ENCODE peak calls at places on chromosome 6, in nine cellular contexts. Z is T-helper 1 cell; F is upper lobe of left lung; T is AG04450; K is mucosa of gallbladder; B is AG09319; S is SW 1271; X is WTC11; A is activated CD8-positive, alpha-beta T cell treated with anti-CD3 and anti-CD28 coated beads, Interleukin-2, amount 10 ng/mL, durations not matched to agents 7 days and 5 days. M is an unnamed sample.
A peak's percentile ranks its signal among the peaks of the same experiment; 100 is the strongest.

GRCh38 chr6:170393033-170393432 is 86.5 kb downstream of the FAM120B start:
- DNase-seq in K (no peak), A (no peak), Z (no peak), F (no peak), T (no peak), S (no peak), B (no peak), X (no peak), M (no peak)

GRCh38 chr6:2875840-2876207 is 27.3 kb downstream of the SERPINB9 start:
- DNase-seq in F (peak; percentile 53), T (no peak), B (no peak), S (no peak), A (peak; percentile 59), X (peak; percentile 43), K (no peak), Z (peak; percentile 40), M (no peak)

GRCh38 chr6:16630035-16630643 is 131.1 kb downstream of the ATXN1 start:
- DNase-seq in T (no peak), S (no peak), Z (no peak), F (no peak), X (no peak), B (no peak), A (no peak), K (no peak), M (no peak)

GRCh38 chr6:157047951-157048350 is 270.8 kb downstream of the ARID1B start:
- DNase-seq in Z (no peak), F (no peak), K (no peak), A (no peak), B (peak; percentile 14), T (no peak), S (no peak), X (no peak), M (no peak)

GRCh38 chr6:85344996-85345395 is 104.9 kb upstream of the NT5E start:
- DNase-seq in T (no peak), S (no peak), K (no peak), A (no peak), B (no peak), X (no peak), F (no peak), Z (no peak), M (no peak)

GRCh38 chr6:36788768-36789167 is 50.5 kb downstream of the CPNE5 start:
- DNase-seq in X (no peak), T (no peak), F (no peak), Z (no peak), B (no peak), K (no peak), A (no peak), S (no peak), M (no peak)

GRCh38 chr6:50826803-50827202 is 8.1 kb downstream of the TFAP2B start:
- DNase-seq in B (no peak), X (no peak), F (no peak), A (no peak), T (no peak), K (no peak), Z (no peak), S (no peak), M (no peak)

GRCh38 chr6:133804263-133804662 is 84.7 kb upstream of the TCF21 start:
- DNase-seq in A (no peak), T (no peak), B (no peak), Z (no peak), X (no peak), K (no peak), F (no peak), S (no peak), M (no peak)

GRCh38 chr6:5967594-5967993 is 39.1 kb downstream of the NRN1 start:
- DNase-seq in F (no peak), K (no peak), T (no peak), X (no peak), B (no peak), Z (no peak), S (no peak), A (no peak), M (no peak)

GRCh38 chr6:21201673-21202430 is 391.7 kb upstream of the SOX4 start:
- DNase-seq in K (no peak), X (no peak), A (no peak), T (no peak), S (no peak), B (no peak), Z (no peak), F (no peak), M (peak; percentile 68)

GRCh38 chr6:1988843-1989242 is 256.6 kb downstream of the GMDS start:
- DNase-seq in A (no peak), K (no peak), S (no peak), B (no peak), F (no peak), Z (no peak), X (no peak), T (no peak), M (no peak)

GRCh38 chr6:33192671-33193602 is 670 bp upstream of the COL11A2 start:
- DNase-seq in A (no peak), S (no peak), Z (no peak), X (peak; percentile 41), F (no peak), T (no peak), B (no peak), K (no peak), M (no peak)

GRCh38 chr6:135922746-135923145 is 71.2 kb downstream of the PDE7B start:
- DNase-seq in Z (no peak), S (no peak), F (no peak), B (peak; percentile 71), T (no peak), A (no peak), X (no peak), K (no peak), M (no peak)

GRCh38 chr6:155185544-155185943 is 78.3 kb upstream of the CLDN20 start:
- DNase-seq in K (no peak), T (no peak), S (no peak), F (no peak), B (no peak), A (no peak), Z (no peak), X (peak; percentile 60), M (no peak)

GRCh38 chr6:33217681-33218080 is 9.4 kb downstream of the RING1 start:
- DNase-seq in K (no peak), X (no peak), A (no peak), F (no peak), B (no peak), T (no peak), Z (no peak), S (no peak), M (no peak)

GRCh38 chr6:53151676-53152075 is 3.0 kb upstream of the GCM1 start:
- DNase-seq in A (no peak), F (no peak), X (peak; percentile 67), Z (no peak), K (no peak), S (no peak), T (no peak), B (no peak), M (no peak)

GRCh38 chr6:135146160-135146920 is 34.8 kb upstream of the MYB start:
- DNase-seq in T (no peak), Z (no peak), F (no peak), A (no peak), S (no peak), X (no peak), K (no peak), B (no peak), M (no peak)

GRCh38 chr6:100899202-100899601 is 18.1 kb upstream of the ASCC3 start:
- DNase-seq in A (no peak), X (no peak), T (no peak), Z (no peak), F (no peak), B (no peak), K (no peak), S (no peak), M (no peak)

GRCh38 chr6:1630771-1631217 is 21.1 kb downstream of the FOXC1 start:
- DNase-seq in F (no peak), A (no peak), S (no peak), X (no peak), Z (no peak), K (no peak), B (no peak), T (no peak), M (no peak)